ENCODE peak calls at places on chromosome 12, in five cellular contexts. A, D, L, C and G are unnamed samples.
A peak's percentile ranks its signal among the peaks of the same experiment; 100 is the strongest.

GRCh38 chr12:94805749-94806148 is 155.4 kb upstream of the TMCC3 start:
- DNase-seq in A (no peak), D (no peak), L (no peak), C (no peak), G (no peak)

GRCh38 chr12:103530352-103530751 is 34.6 kb upstream of the C12orf42 start:
- DNase-seq in A (no peak), D (no peak), L (no peak), C (no peak), G (no peak)

GRCh38 chr12:75623631-75624118 is 112.3 kb upstream of the KRR1 start:
- DNase-seq in A (no peak), D (no peak), L (no peak), C (peak; percentile 78), G (no peak)

GRCh38 chr12:77324763-77325468 is 259.5 kb upstream of the E2F7 start:
- DNase-seq in A (no peak), D (peak; percentile 78), L (no peak), C (peak; percentile 64), G (no peak)

GRCh38 chr12:3204143-3204542 is 127.0 kb downstream of the TSPAN9 start:
- DNase-seq in A (no peak), D (no peak), L (no peak), C (no peak), G (no peak)

GRCh38 chr12:106586535-106586802 is 3.7 kb downstream of the RFX4 start:
- DNase-seq in A (no peak), D (no peak), L (no peak), C (no peak), G (no peak)

GRCh38 chr12:95633049-95633545 is 81.8 kb upstream of the USP44 start:
- DNase-seq in A (no peak), D (peak; percentile 79), L (no peak), C (peak; percentile 94), G (no peak)

GRCh38 chr12:117686911-117687377 is 281.8 kb downstream of the KSR2 start:
- DNase-seq in A (no peak), D (no peak), L (no peak), C (peak; percentile 56), G (no peak)

GRCh38 chr12:6133642-6134041 is 9.2 kb upstream of the VWF start:
- DNase-seq in A (no peak), D (no peak), L (no peak), C (no peak), G (no peak)

GRCh38 chr12:54024127-54024526 is 4.1 kb upstream of the HOXC6 start:
- DNase-seq in A (no peak), D (peak; percentile 62), L (no peak), C (no peak), G (no peak)

GRCh38 chr12:48029811-48030650 is 25.8 kb upstream of the COL2A1 start:
- DNase-seq in A (no peak), D (no peak), L (no peak), C (no peak), G (no peak)

GRCh38 chr12:27549801-27550652 is 26.0 kb downstream of the PPFIBP1 start:
- DNase-seq in A (no peak), D (peak; percentile 97), L (no peak), C (peak; percentile 72), G (no peak)

GRCh38 chr12:22709292-22709691 is 84.3 kb downstream of the ETNK1 start:
- DNase-seq in A (no peak), D (no peak), L (no peak), C (peak; percentile 39), G (no peak)

GRCh38 chr12:6218526-6218925 is 18.3 kb downstream of the CD9 start:
- DNase-seq in A (no peak), D (no peak), L (no peak), C (no peak), G (no peak)

GRCh38 chr12:54075431-54075830 is 21.8 kb downstream of the HOXC4 start:
- DNase-seq in A (no peak), D (no peak), L (no peak), C (no peak), G (no peak)

GRCh38 chr12:27190761-27191160 is 53.3 kb upstream of the STK38L start:
- DNase-seq in A (no peak), D (no peak), L (no peak), C (no peak), G (no peak)

GRCh38 chr12:54749191-54749818 is 101.1 kb upstream of the DCD start:
- DNase-seq in A (no peak), D (no peak), L (peak; percentile 22), C (peak; percentile 55), G (no peak)

GRCh38 chr12:25388216-25388615 is 137.5 kb upstream of the KRAS start:
- DNase-seq in A (no peak), D (no peak), L (no peak), C (no peak), G (no peak)

GRCh38 chr12:24854017-24854416 is 94.9 kb downstream of the BCAT1 start:
- DNase-seq in A (no peak), D (no peak), L (no peak), C (no peak), G (no peak)

GRCh38 chr12:48311313-48311712 is 39.4 kb downstream of the ZNF641 start:
- DNase-seq in A (no peak), D (no peak), L (no peak), C (no peak), G (no peak)

GRCh38 chr12:2944401-2945047 is 14.7 kb upstream of the TEAD4 start:
- DNase-seq in A (peak; percentile 4), D (peak; percentile 81), L (peak; percentile 15), C (peak; percentile 45), G (peak; percentile 19)

GRCh38 chr12:69873429-69873828 is 48.4 kb downstream of the MYRFL start:
- DNase-seq in A (no peak), D (no peak), L (no peak), C (peak; percentile 57), G (no peak)